ENCODE peak calls at places on chromosomes 4 and X, in five cellular contexts. K is activated T-helper 1 cell treated with anti-CD3 and anti-CD28 coated beads, Interleukin-12 subunit alpha, Interleukin-12 subunit beta, Interleukin-2, Interleukin-4 antibody, amounts not matched to agents 30 ng/mL and 10 ng/mL and 1 ng/mL, durations not matched to agents 14 hours and 24 hours and 36 hours; R is head of caudate nucleus; X is tibial artery; M is cerebellum. W is an unnamed sample.

GRCh38 chr4:82785248-82786003 is 13.2 kb downstream of the SCD5 start:
- DNase-seq in K (no peak), R (peak), X (no peak), M (no peak), W (no peak)

GRCh38 chrX:109685656-109686078 is 47.4 kb downstream of the ACSL4 start:
- DNase-seq in K (no peak), X (no peak), R (no peak), M (no peak), W (no peak)

GRCh38 chr4:185911556-185912064 is 99.6 kb upstream of the SORBS2 start:
- DNase-seq in R (no peak), M (no peak), K (no peak), X (no peak), W (no peak)

GRCh38 chrX:109952050-109952449 is 50.9 kb upstream of the TMEM164 start:
- DNase-seq in R (no peak), M (no peak), K (no peak), X (no peak), W (no peak)

GRCh38 chrX:139559383-139560042 is 29.0 kb downstream of the F9 start:
- DNase-seq in K (no peak), X (no peak), M (no peak), R (peak), W (peak)

GRCh38 chrX:10157545-10157944 is 770 bp downstream of the CLCN4 start:
- DNase-seq in X (no peak), R (no peak), M (no peak), K (no peak), W (peak)

GRCh38 chrX:100659431-100660137 is 15.6 kb downstream of the SRPX2 start:
- DNase-seq in M (no peak), K (no peak), R (no peak), X (no peak), W (no peak)

GRCh38 chr4:150033937-150034336 is 44.3 kb upstream of the DCLK2 start:
- DNase-seq in K (no peak), X (no peak), R (no peak), M (no peak), W (no peak)

GRCh38 chr4:38743866-38744265 is 38.9 kb downstream of the TLR10 start:
- DNase-seq in M (peak), R (no peak), K (no peak), X (no peak), W (peak)

GRCh38 chr4:88143504-88143903 is 14.9 kb downstream of the ABCG2 start:
- DNase-seq in X (no peak), M (no peak), K (no peak), R (peak), W (no peak)

GRCh38 chrX:14267224-14267623 is 237.5 kb upstream of the GEMIN8 start:
- DNase-seq in M (no peak), R (no peak), X (no peak), K (no peak), W (no peak)

GRCh38 chr4:130478406-130478805 is 1382.5 kb downstream of the C4orf33 start:
- DNase-seq in M (no peak), X (no peak), K (no peak), R (no peak), W (no peak)

GRCh38 chrX:50456712-50457484 is 13.7 kb downstream of the DGKK start:
- DNase-seq in R (no peak), M (no peak), K (no peak), X (no peak), W (no peak)

GRCh38 chr4:81885016-81885415 is 413.3 kb upstream of the RASGEF1B start:
- DNase-seq in K (no peak), R (no peak), M (no peak), X (no peak), W (no peak)

GRCh38 chrX:15686818-15687685 is 22.4 kb upstream of the CLTRN start:
- DNase-seq in X (peak), K (peak), M (peak), R (peak), W (peak)

GRCh38 chr4:55364691-55365346 is 18.8 kb downstream of the SRD5A3 start:
- DNase-seq in R (peak), M (no peak), K (no peak), X (no peak), W (no peak)

GRCh38 chr4:85717366-85717765 is 242.4 kb downstream of the ARHGAP24 start:
- DNase-seq in R (no peak), K (no peak), X (no peak), M (no peak), W (no peak)

GRCh38 chr4:81472249-81473085 is 760 bp upstream of the RASGEF1B start:
- DNase-seq in R (peak), X (peak), K (no peak), M (peak), W (peak)

GRCh38 chr4:60133414-60133813 is 1066.7 kb upstream of the ADGRL3 start:
- DNase-seq in K (no peak), X (no peak), R (no peak), M (no peak), W (no peak)

GRCh38 chr4:80540785-80541469 is 205.4 kb downstream of the CFAP299 start:
- DNase-seq in X (no peak), M (no peak), R (no peak), K (no peak), W (no peak)

GRCh38 chr4:108129226-108129625 is 39.5 kb downstream of the LEF1 start:
- DNase-seq in X (no peak), R (no peak), M (no peak), K (no peak), W (no peak)

GRCh38 chr4:155818639-155819038 is 47.4 kb downstream of the ASIC5 start:
- DNase-seq in R (no peak), X (no peak), K (no peak), M (no peak), W (no peak)

GRCh38 chr4:16457944-16458343 is 231.7 kb upstream of the TAPT1 start:
- DNase-seq in K (no peak), R (no peak), X (no peak), M (no peak), W (no peak)

GRCh38 chrX:103464071-103464773 is 55.1 kb downstream of the RAB40A start:
- DNase-seq in M (peak), R (peak), K (no peak), X (no peak), W (peak)

GRCh38 chr4:180698550-180698949 is 1544.7 kb upstream of the TENM3 start:
- DNase-seq in K (no peak), R (no peak), M (no peak), X (no peak), W (no peak)

GRCh38 chr4:25900901-25901500 is 13.0 kb upstream of the SMIM20 start:
- DNase-seq in R (no peak), K (no peak), M (peak), X (no peak), W (peak)

GRCh38 chr4:165382640-165383039 is 3.8 kb downstream of the CPE start:
- DNase-seq in K (no peak), M (no peak), X (no peak), R (no peak), W (peak)

GRCh38 chrX:57817302-57817701 is 93.0 kb downstream of the ZXDA start:
- DNase-seq in M (no peak), K (no peak), R (no peak), X (no peak), W (no peak)

GRCh38 chr4:183816882-183817509 is 88.1 kb upstream of the STOX2 start:
- DNase-seq in K (no peak), M (no peak), R (no peak), X (no peak), W (no peak)

GRCh38 chrX:139642241-139642927 is 65.6 kb downstream of the MCF2 start:
- DNase-seq in K (no peak), X (no peak), M (peak), R (peak), W (peak)

GRCh38 chr4:141457653-141458052 is 178.7 kb upstream of the IL15 start:
- DNase-seq in X (no peak), R (no peak), K (no peak), M (no peak), W (no peak)

GRCh38 chr4:8746523-8747466 is 124.8 kb downstream of the HMX1 start:
- DNase-seq in M (no peak), R (no peak), X (no peak), K (no peak), W (no peak)

GRCh38 chr4:12987284-12987683 is 496.9 kb downstream of the RAB28 start:
- DNase-seq in K (no peak), X (no peak), R (no peak), M (no peak), W (no peak)

GRCh38 chr4:3291969-3292570 is 751 bp upstream of the RGS12 start:
- DNase-seq in M (peak), K (no peak), X (peak), R (peak), W (peak)

GRCh38 chr4:90318208-90318607 is 191.0 kb downstream of the CCSER1 start:
- DNase-seq in R (no peak), X (no peak), M (no peak), K (no peak), W (no peak)

GRCh38 chr4:138858419-138858818 is 157.2 kb upstream of the NOCT start:
- DNase-seq in R (no peak), X (no peak), K (no peak), M (no peak), W (no peak)

GRCh38 chrX:120238947-120239346 is 11.7 kb upstream of the ZBTB33 start:
- DNase-seq in R (no peak), K (no peak), X (no peak), M (no peak), W (no peak)

W was measured in cerebellar cortex.